ENCODE peak calls at places on chromosomes 3 and 15, in six cellular contexts. W is central memory CD4-positive, alpha-beta T cell; V is HEK293T; R is T-helper 9 cell; H is aorta; C is sigmoid colon. U is an unnamed sample.

GRCh38 chr3:9870978-9871377 is 9.1 kb downstream of the CIDEC start:
- DNase-seq in H (no peak), V (no peak), R (no peak), W (no peak), C (no peak), U (no peak)

GRCh38 chr15:47384776-47385175 is 332.5 kb upstream of the SEMA6D start:
- DNase-seq in V (no peak), R (no peak), W (no peak), C (no peak), H (no peak), U (no peak)

GRCh38 chr3:168336276-168336675 is 240.6 kb upstream of the GOLIM4 start:
- DNase-seq in H (no peak), C (no peak), R (no peak), W (no peak), V (no peak), U (no peak)

GRCh38 chr3:57659810-57660439 is 33.0 kb downstream of the DENND6A start:
- DNase-seq in C (no peak), H (no peak), R (no peak), W (no peak), V (no peak), U (no peak)

GRCh38 chr3:65889707-65890099 is 149.0 kb downstream of the MAGI1 start:
- DNase-seq in R (no peak), C (no peak), W (no peak), H (no peak), V (no peak), U (no peak)

GRCh38 chr3:99952306-99952705 is 134.6 kb downstream of the CMSS1 start:
- DNase-seq in V (no peak), W (no peak), H (no peak), R (no peak), C (no peak), U (no peak)

GRCh38 chr15:44035781-44036699 is 159.0 kb downstream of the FRMD5 start:
- DNase-seq in C (no peak), R (no peak), W (no peak), V (no peak), H (no peak), U (no peak)

GRCh38 chr3:25834346-25834745 is 44.5 kb downstream of the OXSM start:
- DNase-seq in H (no peak), V (no peak), W (no peak), C (no peak), R (no peak), U (no peak)

GRCh38 chr3:133610031-133610430 is 36.5 kb downstream of the CDV3 start:
- DNase-seq in R (no peak), V (no peak), C (no peak), H (no peak), W (no peak), U (no peak)

GRCh38 chr3:122857019-122857418 is 62.1 kb downstream of the SLC49A4 start:
- DNase-seq in R (no peak), V (no peak), C (no peak), W (no peak), H (no peak), U (no peak)

GRCh38 chr3:83928391-83928790 is 1030.4 kb upstream of the CADM2 start:
- DNase-seq in R (no peak), H (no peak), C (no peak), W (no peak), V (peak), U (no peak)

GRCh38 chr3:100656945-100657344 is 47.5 kb downstream of the ADGRG7 start:
- DNase-seq in V (no peak), H (no peak), W (no peak), R (no peak), C (no peak), U (no peak)

GRCh38 chr3:111589303-111590095 is 5.6 kb downstream of the ZBED2 start:
- DNase-seq in V (no peak), C (no peak), H (no peak), R (no peak), W (no peak), U (no peak)

GRCh38 chr3:13148126-13148525 is 74.9 kb upstream of the IQSEC1 start:
- DNase-seq in H (peak), R (no peak), W (no peak), C (peak), V (no peak), U (peak)

GRCh38 chr15:69758810-69759410 is 306.3 kb downstream of the RPLP1 start:
- DNase-seq in V (no peak), R (peak), H (no peak), W (peak), C (no peak), U (no peak)

GRCh38 chr3:44902628-44903027 is 28.2 kb downstream of the TGM4 start:
- DNase-seq in V (no peak), C (no peak), W (no peak), R (no peak), H (no peak), U (no peak)

GRCh38 chr3:136171097-136171542 is 25.0 kb downstream of the MSL2 start:
- DNase-seq in H (no peak), C (no peak), V (no peak), R (no peak), W (no peak), U (no peak)

GRCh38 chr15:70017796-70018195 is 79.9 kb downstream of the TLE3 start:
- DNase-seq in W (no peak), R (no peak), C (no peak), H (no peak), V (no peak), U (no peak)

GRCh38 chr3:175956964-175957363 is 1097.8 kb downstream of the NAALADL2 start:
- DNase-seq in H (no peak), C (no peak), R (no peak), W (no peak), V (peak), U (no peak)

GRCh38 chr15:70765504-70766281 is 2.3 kb upstream of the UACA start:
- DNase-seq in R (no peak), H (no peak), W (no peak), C (no peak), V (no peak), U (no peak)

GRCh38 chr3:73324203-73325155 is 263.0 kb downstream of the EBLN2 start:
- DNase-seq in R (no peak), V (no peak), C (no peak), W (no peak), H (no peak), U (no peak)

GRCh38 chr15:96992817-96993216 is 662.3 kb downstream of the NR2F2 start:
- DNase-seq in C (no peak), W (no peak), H (no peak), V (no peak), R (no peak), U (no peak)

GRCh38 chr3:72346526-72346926 is 501.7 kb downstream of the SHQ1 start:
- DNase-seq in C (peak), H (peak), R (no peak), V (no peak), W (peak), U (no peak)

GRCh38 chr15:67186226-67186649 is 68.2 kb downstream of the AAGAB start:
- DNase-seq in V (no peak), H (no peak), R (no peak), W (no peak), C (peak), U (peak)

GRCh38 chr3:164641071-164641470 is 437.2 kb downstream of the SI start:
- DNase-seq in W (no peak), H (no peak), R (no peak), C (no peak), V (no peak), U (no peak)

GRCh38 chr3:115709135-115709534 is 85.8 kb downstream of the GAP43 start:
- DNase-seq in W (no peak), R (no peak), C (no peak), V (no peak), H (no peak), U (no peak)

U was measured in posterior vena cava.